ENCODE peak calls at places on chromosomes 2 and 18, in four cellular contexts. Q is K562, H is GM12878, C is GM12891. S is an unnamed sample.

GRCh38 chr2:172094319-172095145 is 8.2 kb downstream of the DLX2 start:
- DNase-seq in Q (no peak), C (no peak), H (no peak), S (no peak)

GRCh38 chr2:132037527-132038178 is 124.1 kb downstream of the ANKRD30BL start:
- DNase-seq in C (no peak), H (no peak), Q (peak; percentile 8), S (no peak)

GRCh38 chr2:205245652-205246051 is 436.6 kb upstream of the NRP2 start:
- DNase-seq in H (no peak), C (no peak), Q (no peak), S (no peak)

GRCh38 chr18:3157086-3157485 is 62.7 kb downstream of the MYOM1 start:
- DNase-seq in C (no peak), Q (no peak), H (no peak), S (no peak)

GRCh38 chr18:32092422-32093105 is 890 bp downstream of the RNF138 start:
- DNase-seq in Q (peak; percentile 99), H (peak; percentile 83), C (peak; percentile 94), S (peak; percentile 94)

GRCh38 chr2:174840436-174840835 is 76.2 kb upstream of the CHRNA1 start:
- DNase-seq in Q (no peak), C (no peak), H (no peak), S (no peak)

GRCh38 chr18:46171331-46171730 is 67.1 kb downstream of the HAUS1 start:
- DNase-seq in C (no peak), H (no peak), Q (no peak), S (no peak)

GRCh38 chr2:135494503-135494902 is 36.5 kb downstream of the ZRANB3 start:
- DNase-seq in H (no peak), Q (no peak), C (no peak), S (peak; percentile 16)

GRCh38 chr2:70240599-70240998 is 7.8 kb downstream of the TIA1 start:
- DNase-seq in Q (no peak), C (no peak), H (no peak), S (no peak)

GRCh38 chr2:239465017-239466001 is 64.5 kb upstream of the HDAC4 start:
- DNase-seq in Q (no peak), H (no peak), C (no peak), S (peak; percentile 98)

GRCh38 chr2:217475791-217476190 is 527.0 kb downstream of the TNS1 start:
- DNase-seq in C (no peak), Q (no peak), H (no peak), S (no peak)

GRCh38 chr18:8601277-8602032 is 7.8 kb upstream of the RAB12 start:
- DNase-seq in H (peak; percentile 87), C (no peak), Q (no peak), S (no peak)

GRCh38 chr2:205682239-205683021 is at the start of gene NRP2:
- DNase-seq in H (no peak), Q (peak; percentile 8), C (peak; percentile 52), S (peak; percentile 27)

GRCh38 chr2:213934560-213934959 is 476.3 kb upstream of the VWC2L start:
- DNase-seq in H (peak; percentile 11), C (peak; percentile 17), Q (no peak), S (no peak)
- TF ChIP-seq SPI1 in H (no peak), C (no peak), Q (no peak), S (no peak)

GRCh38 chr2:35297403-35297802 is 1058.2 kb upstream of the CRIM1 start:
- DNase-seq in H (no peak), C (no peak), Q (no peak), S (no peak)

GRCh38 chr2:35294636-35295263 is 1060.8 kb upstream of the CRIM1 start:
- DNase-seq in C (no peak), H (no peak), Q (no peak), S (no peak)

GRCh38 chr2:35301349-35301748 is 1054.2 kb upstream of the CRIM1 start:
- DNase-seq in Q (no peak), C (no peak), H (no peak), S (no peak)

GRCh38 chr2:35293261-35293660 is 1062.3 kb upstream of the CRIM1 start:
- DNase-seq in Q (no peak), C (no peak), H (no peak), S (no peak)

DNA sequence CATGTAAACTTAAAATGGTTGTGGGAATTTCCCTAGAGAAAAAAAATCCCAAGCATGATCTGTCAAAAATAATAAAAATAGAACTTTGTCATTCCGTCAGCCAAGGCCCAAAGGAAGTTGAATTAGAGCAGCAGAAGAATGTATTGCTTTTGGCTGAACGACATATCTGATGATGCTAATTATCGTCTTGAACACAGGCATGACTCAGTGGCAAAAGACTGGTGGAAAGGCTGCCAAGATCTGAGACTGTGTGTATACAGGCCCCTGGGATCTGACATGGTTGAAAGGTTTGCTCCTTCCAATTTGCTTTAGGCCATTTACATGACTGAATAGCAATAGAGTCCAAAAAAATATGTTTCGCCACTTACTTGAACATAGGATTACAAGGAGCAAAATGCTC is 1057.1 kb upstream of the CRIM1 start:
- DNase-seq in H (no peak), Q (no peak), C (no peak), S (no peak)
- TF ChIP-seq SPI1 in H (no peak), Q (no peak), C (no peak), S (no peak)

DNA sequence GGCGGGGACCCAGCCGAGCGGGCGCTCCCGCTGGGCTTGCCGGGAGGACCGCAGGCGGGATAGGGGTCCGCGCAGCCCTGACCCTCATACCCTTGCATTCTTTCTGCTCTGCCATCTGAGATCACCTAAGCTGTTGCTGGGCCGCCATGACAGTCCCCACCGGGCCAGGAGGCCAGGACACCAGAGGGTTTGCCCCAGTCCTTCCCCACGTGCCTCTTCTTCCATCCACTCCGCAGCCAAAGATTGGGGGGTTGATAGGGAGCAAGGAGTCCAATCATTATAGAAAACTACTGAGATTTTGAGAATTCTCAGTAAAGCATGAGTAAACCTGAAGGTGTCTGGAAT is 451 bp upstream of the GRB14 start:
- DNase-seq in Q (no peak), H (no peak), C (no peak), S (no peak)
- TF ChIP-seq SPI1 in Q (no peak), H (no peak), C (no peak), S (no peak)

GRCh38 chr18:21063011-21063410 is 48.6 kb downstream of the ROCK1 start:
- DNase-seq in Q (no peak), C (no peak), H (no peak), S (no peak)
- TF ChIP-seq SPI1 in Q (no peak), C (no peak), H (no peak), S (no peak)